ENCODE peak calls at places on chromosomes 2 and 18, in ten cellular contexts. One of them, this sample, is unnamed.

GRCh38 chr2:152418688-152419087 is 83.7 kb downstream of the FMNL2 start:
- DNase-seq in ascending aorta: no peak
- DNase-seq in MM.1S: peak; percentile 13
- DNase-seq in keratinocyte: no peak
- DNase-seq in H1: no peak
- DNase-seq in neural progenitor cell: no peak
- DNase-seq in kidney: no peak
- DNase-seq in PC-3: no peak
- DNase-seq in uterus: no peak
- DNase-seq in A549: no peak
- DNase-seq in this sample: no peak

GRCh38 chr2:38394903-38395341 is 17.8 kb upstream of the ATL2 start:
- DNase-seq in neural progenitor cell: no peak
- DNase-seq in PC-3: peak; percentile 86
- DNase-seq in keratinocyte: peak; percentile 89
- DNase-seq in kidney: no peak
- DNase-seq in MM.1S: peak; percentile 21
- DNase-seq in H1: no peak
- DNase-seq in uterus: no peak
- DNase-seq in ascending aorta: no peak
- DNase-seq in A549: no peak
- DNase-seq in this sample: no peak

GRCh38 chr2:31219131-31219969 is 2.0 kb upstream of the CAPN14 start:
- DNase-seq in ascending aorta: no peak
- DNase-seq in PC-3: no peak
- DNase-seq in uterus: no peak
- DNase-seq in neural progenitor cell: no peak
- DNase-seq in A549: peak; percentile 19
- DNase-seq in keratinocyte: no peak
- DNase-seq in H1: peak; percentile 22
- DNase-seq in MM.1S: peak; percentile 59
- DNase-seq in kidney: no peak
- DNase-seq in this sample: no peak

GRCh38 chr2:42089340-42089925 is 41.6 kb downstream of the PKDCC start:
- DNase-seq in keratinocyte: no peak
- DNase-seq in PC-3: peak; percentile 76
- DNase-seq in neural progenitor cell: peak; percentile 82
- DNase-seq in ascending aorta: no peak
- DNase-seq in uterus: peak; percentile 58
- DNase-seq in kidney: peak; percentile 83
- DNase-seq in MM.1S: peak; percentile 85
- DNase-seq in A549: peak; percentile 78
- DNase-seq in H1: peak; percentile 92
- DNase-seq in this sample: peak; percentile 40

GRCh38 chr2:219632758-219633101 is 5.3 kb downstream of the SLC4A3 start:
- DNase-seq in H1: no peak
- DNase-seq in MM.1S: no peak
- DNase-seq in uterus: no peak
- DNase-seq in neural progenitor cell: no peak
- DNase-seq in A549: no peak
- DNase-seq in kidney: peak; percentile 73
- DNase-seq in ascending aorta: no peak
- DNase-seq in keratinocyte: no peak
- DNase-seq in PC-3: no peak
- DNase-seq in this sample: peak; percentile 6

GRCh38 chr2:167581961-167582574 is 665.3 kb downstream of the STK39 start:
- DNase-seq in keratinocyte: no peak
- DNase-seq in PC-3: peak; percentile 19
- DNase-seq in A549: no peak
- DNase-seq in kidney: no peak
- DNase-seq in ascending aorta: no peak
- DNase-seq in neural progenitor cell: no peak
- DNase-seq in MM.1S: no peak
- DNase-seq in H1: no peak
- DNase-seq in uterus: no peak
- DNase-seq in this sample: no peak

GRCh38 chr2:159960413-159960812 is 102.0 kb downstream of the PLA2R1 start:
- DNase-seq in uterus: no peak
- DNase-seq in neural progenitor cell: no peak
- DNase-seq in PC-3: peak; percentile 74
- DNase-seq in A549: peak; percentile 35
- DNase-seq in keratinocyte: peak; percentile 92
- DNase-seq in ascending aorta: no peak
- DNase-seq in kidney: no peak
- DNase-seq in MM.1S: no peak
- DNase-seq in H1: no peak
- DNase-seq in this sample: no peak

GRCh38 chr2:72938455-72938854 is 21.1 kb downstream of the EMX1 start:
- DNase-seq in PC-3: no peak
- DNase-seq in uterus: no peak
- DNase-seq in keratinocyte: no peak
- DNase-seq in ascending aorta: no peak
- DNase-seq in MM.1S: no peak
- DNase-seq in kidney: peak; percentile 37
- DNase-seq in neural progenitor cell: no peak
- DNase-seq in A549: no peak
- DNase-seq in H1: no peak
- DNase-seq in this sample: no peak

DNA sequence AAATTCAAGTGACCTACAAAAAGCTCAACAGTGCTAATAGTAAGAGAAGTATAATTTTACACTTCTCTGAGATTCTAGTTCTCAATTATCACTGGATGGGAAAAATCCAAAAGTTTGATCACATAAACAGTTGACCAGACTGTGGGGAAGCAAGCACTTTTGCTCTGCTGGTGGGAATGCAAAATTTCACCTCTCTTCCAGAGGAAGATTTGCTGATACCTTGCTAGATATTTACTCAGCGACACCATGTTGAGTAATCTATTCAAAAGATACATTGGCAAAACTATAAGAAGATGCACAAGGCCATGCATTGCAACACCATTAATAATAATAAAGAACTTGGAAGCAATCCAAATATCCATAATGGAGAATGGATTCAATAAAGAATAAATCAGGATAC is 204.4 kb downstream of the MREG start:
- DNase-seq in MM.1S: no peak
- DNase-seq in keratinocyte: peak; percentile 28
- DNase-seq in kidney: no peak
- DNase-seq in PC-3: peak; percentile 63
- DNase-seq in H1: no peak
- DNase-seq in ascending aorta: no peak
- DNase-seq in neural progenitor cell: no peak
- DNase-seq in A549: no peak
- DNase-seq in uterus: no peak
- DNase-seq in this sample: no peak
- TF ChIP-seq CTCF in MM.1S: no peak
- TF ChIP-seq CTCF in keratinocyte: peak; percentile 21
- TF ChIP-seq CTCF in kidney: no peak
- TF ChIP-seq CTCF in PC-3: peak; percentile 43
- TF ChIP-seq CTCF in H1: peak; percentile 41
- TF ChIP-seq CTCF in ascending aorta: peak; percentile 13
- TF ChIP-seq CTCF in neural progenitor cell: peak; percentile 31
- TF ChIP-seq CTCF in A549: no peak
- TF ChIP-seq CTCF in uterus: no peak
- TF ChIP-seq CTCF in this sample: no peak

GRCh38 chr18:8720141-8720540 is 14.8 kb downstream of the MTCL1 start:
- DNase-seq in H1: no peak
- DNase-seq in MM.1S: no peak
- DNase-seq in keratinocyte: no peak
- DNase-seq in PC-3: no peak
- DNase-seq in neural progenitor cell: no peak
- DNase-seq in uterus: no peak
- DNase-seq in ascending aorta: no peak
- DNase-seq in kidney: no peak
- DNase-seq in A549: no peak
- DNase-seq in this sample: no peak
- H3K4me3 ChIP-seq in H1: no peak overlapping the region
- H3K4me3 ChIP-seq in MM.1S: no peak overlapping the region
- H3K4me3 ChIP-seq in keratinocyte: no peak overlapping the region
- H3K4me3 ChIP-seq in PC-3: no peak overlapping the region
- H3K4me3 ChIP-seq in neural progenitor cell: no peak overlapping the region
- H3K4me3 ChIP-seq in uterus: no peak overlapping the region
- H3K4me3 ChIP-seq in ascending aorta: no peak overlapping the region
- H3K4me3 ChIP-seq in kidney: no peak overlapping the region
- H3K4me3 ChIP-seq in A549: no peak overlapping the region
- H3K4me3 ChIP-seq in this sample: no peak overlapping the region

GRCh38 chr18:79798999-79799370 is 1.2 kb downstream of the KCNG2 start:
- DNase-seq in H1: peak; percentile 66
- DNase-seq in keratinocyte: no peak
- DNase-seq in PC-3: no peak
- DNase-seq in uterus: no peak
- DNase-seq in kidney: peak; percentile 53
- DNase-seq in A549: no peak
- DNase-seq in neural progenitor cell: peak; percentile 61
- DNase-seq in ascending aorta: no peak
- DNase-seq in MM.1S: no peak
- DNase-seq in this sample: no peak
- H3K4me1 ChIP-seq in H1: peaks cover 6% of the 10 kb centered on the region
- H3K4me1 ChIP-seq in keratinocyte: no peaks in the 10 kb centered on the region
- H3K4me1 ChIP-seq in PC-3: no peaks in the 10 kb centered on the region
- H3K4me1 ChIP-seq in uterus: no peaks in the 10 kb centered on the region
- H3K4me1 ChIP-seq in kidney: no peaks in the 10 kb centered on the region
- H3K4me1 ChIP-seq in A549: no peaks in the 10 kb centered on the region
- H3K4me1 ChIP-seq in neural progenitor cell: peaks cover 9% of the 10 kb centered on the region
- H3K4me1 ChIP-seq in ascending aorta: no peaks in the 10 kb centered on the region
- H3K4me1 ChIP-seq in MM.1S: no peaks in the 10 kb centered on the region
- H3K4me1 ChIP-seq in this sample: peaks cover 20% of the 10 kb centered on the region

GRCh38 chr18:68733693-68734092 is 18.8 kb upstream of the TMX3 start:
- DNase-seq in keratinocyte: no peak
- DNase-seq in A549: peak; percentile 18
- DNase-seq in H1: no peak
- DNase-seq in MM.1S: no peak
- DNase-seq in neural progenitor cell: no peak
- DNase-seq in kidney: no peak
- DNase-seq in ascending aorta: no peak
- DNase-seq in PC-3: peak; percentile 42
- DNase-seq in uterus: no peak
- DNase-seq in this sample: no peak
- TF ChIP-seq CTCF in keratinocyte: peak; percentile 3
- TF ChIP-seq CTCF in A549: no peak
- TF ChIP-seq CTCF in H1: no peak
- TF ChIP-seq CTCF in MM.1S: no peak
- TF ChIP-seq CTCF in neural progenitor cell: peak; percentile 14
- TF ChIP-seq CTCF in kidney: no peak
- TF ChIP-seq CTCF in ascending aorta: no peak
- TF ChIP-seq CTCF in PC-3: peak; percentile 50
- TF ChIP-seq CTCF in uterus: no peak
- TF ChIP-seq CTCF in this sample: no peak

DNA sequence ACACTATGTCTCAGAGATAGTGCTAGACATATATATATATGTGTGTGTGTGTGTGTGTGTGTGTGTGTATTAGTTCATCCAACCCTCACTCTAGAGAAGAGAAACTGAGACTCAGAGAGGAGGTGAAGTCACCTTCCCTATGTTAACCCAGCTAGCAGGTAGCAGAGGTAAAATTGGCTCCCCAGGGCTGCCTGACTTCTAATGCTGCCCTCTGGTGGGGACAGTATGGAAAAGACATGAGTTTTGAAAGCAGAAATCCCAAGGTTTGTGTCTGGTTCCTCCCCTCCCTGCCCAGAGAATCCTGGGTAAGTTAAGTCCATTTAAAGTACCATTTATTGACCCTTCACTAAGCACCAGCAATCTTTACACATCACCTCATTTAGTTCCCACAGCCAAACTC is 137.7 kb downstream of the THNSL2 start:
- DNase-seq in H1: no peak
- DNase-seq in keratinocyte: no peak
- DNase-seq in ascending aorta: no peak
- DNase-seq in MM.1S: peak; percentile 60
- DNase-seq in uterus: no peak
- DNase-seq in neural progenitor cell: peak; percentile 24
- DNase-seq in A549: peak; percentile 51
- DNase-seq in kidney: no peak
- DNase-seq in PC-3: peak; percentile 50
- DNase-seq in this sample: no peak
- H3K4me3 ChIP-seq in H1: no peak overlapping the region
- H3K4me3 ChIP-seq in keratinocyte: no peak overlapping the region
- H3K4me3 ChIP-seq in ascending aorta: no peak overlapping the region
- H3K4me3 ChIP-seq in MM.1S: no peak overlapping the region
- H3K4me3 ChIP-seq in uterus: no peak overlapping the region
- H3K4me3 ChIP-seq in neural progenitor cell: no peak overlapping the region
- H3K4me3 ChIP-seq in A549: no peak overlapping the region
- H3K4me3 ChIP-seq in kidney: no peak overlapping the region
- H3K4me3 ChIP-seq in PC-3: no peak overlapping the region
- H3K4me3 ChIP-seq in this sample: no peak overlapping the region

DNA sequence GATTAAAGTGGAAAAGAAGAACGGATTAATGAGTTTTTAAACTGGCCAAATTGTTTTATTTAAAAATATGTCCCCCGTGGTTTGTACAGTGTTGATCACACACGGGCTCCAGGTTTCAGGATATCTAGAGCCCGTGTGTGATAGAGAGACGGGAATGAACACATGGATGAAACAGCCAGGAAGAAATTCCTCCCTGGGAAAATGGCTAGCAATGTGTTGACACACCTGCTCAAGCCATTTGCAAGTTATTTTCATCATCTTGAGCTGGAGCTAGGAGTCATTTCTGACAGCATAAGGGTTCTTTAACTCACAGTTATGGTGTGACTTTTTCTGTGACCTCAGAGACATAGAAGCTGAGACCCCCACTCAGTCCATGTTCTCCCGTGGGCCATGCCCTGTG is 81.6 kb downstream of the LRRFIP1 start:
- DNase-seq in A549: no peak
- DNase-seq in neural progenitor cell: no peak
- DNase-seq in uterus: no peak
- DNase-seq in PC-3: no peak
- DNase-seq in H1: no peak
- DNase-seq in ascending aorta: no peak
- DNase-seq in kidney: no peak
- DNase-seq in keratinocyte: no peak
- DNase-seq in MM.1S: no peak
- DNase-seq in this sample: no peak
- H3K4me1 ChIP-seq in A549: peaks cover 11% of the 10 kb centered on the region
- H3K4me1 ChIP-seq in neural progenitor cell: no peaks in the 10 kb centered on the region
- H3K4me1 ChIP-seq in uterus: peaks cover 10% of the 10 kb centered on the region
- H3K4me1 ChIP-seq in PC-3: peaks cover 10% of the 10 kb centered on the region
- H3K4me1 ChIP-seq in H1: peaks cover 4% of the 10 kb centered on the region
- H3K4me1 ChIP-seq in ascending aorta: peaks cover 40% of the 10 kb centered on the region
- H3K4me1 ChIP-seq in kidney: peaks cover 14% of the 10 kb centered on the region
- H3K4me1 ChIP-seq in keratinocyte: peaks cover 43% of the 10 kb centered on the region
- H3K4me1 ChIP-seq in MM.1S: peaks cover 10% of the 10 kb centered on the region
- H3K4me1 ChIP-seq in this sample: peaks cover 81% of the 10 kb centered on the region

DNA sequence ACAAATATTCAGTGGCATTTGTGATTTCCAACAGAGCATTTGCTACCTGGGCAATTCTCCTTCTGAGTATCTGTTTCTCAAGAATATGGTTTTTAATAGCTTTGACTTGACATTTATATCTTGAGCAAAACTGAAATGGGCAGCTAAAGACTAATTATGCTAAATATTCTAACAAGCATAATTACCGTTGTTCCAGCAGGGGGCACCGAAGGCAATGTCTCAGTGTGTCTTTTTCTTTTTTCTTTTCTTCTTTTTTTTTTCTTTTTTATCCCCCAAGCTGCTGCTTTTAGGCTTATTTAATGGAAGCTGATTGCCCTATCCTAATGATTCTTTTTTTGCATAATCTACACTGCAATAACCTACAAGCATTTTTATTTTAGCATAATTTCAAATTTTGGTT is 138.9 kb upstream of the NABP1 start:
- DNase-seq in kidney: no peak
- DNase-seq in keratinocyte: no peak
- DNase-seq in neural progenitor cell: peak; percentile 75
- DNase-seq in ascending aorta: no peak
- DNase-seq in H1: no peak
- DNase-seq in uterus: no peak
- DNase-seq in MM.1S: peak; percentile 42
- DNase-seq in PC-3: peak; percentile 53
- DNase-seq in A549: peak; percentile 23
- DNase-seq in this sample: no peak
- TF ChIP-seq CTCF in kidney: peak; percentile 29
- TF ChIP-seq CTCF in keratinocyte: no peak
- TF ChIP-seq CTCF in neural progenitor cell: peak; percentile 71
- TF ChIP-seq CTCF in ascending aorta: peak; percentile 37
- TF ChIP-seq CTCF in H1: peak; percentile 54
- TF ChIP-seq CTCF in uterus: no peak
- TF ChIP-seq CTCF in MM.1S: peak; percentile 61
- TF ChIP-seq CTCF in PC-3: peak; percentile 82
- TF ChIP-seq CTCF in A549: peak; percentile 41
- TF ChIP-seq CTCF in this sample: no peak

This sample was measured in heart right ventricle.